ENCODE peak calls at places on chromosome X, in six cellular contexts. E is lower leg skin; G is activated CD8-positive, alpha-beta T cell treated with anti-CD3 and anti-CD28 coated beads for 36 hours; R is Calu3; A is tibial artery; S is MM.1S. O is an unnamed sample.

GRCh38 chrX:127207326-127207725 is 387.8 kb downstream of the PRR32 start:
- DNase-seq in R (no peak), A (no peak), G (no peak), S (no peak), E (no peak), O (no peak)

GRCh38 chrX:110210417-110211139 is 107.3 kb downstream of the AMMECR1 start:
- DNase-seq in E (no peak), A (no peak), S (no peak), G (no peak), R (no peak), O (no peak)

GRCh38 chrX:133390647-133391046 is 24.6 kb downstream of the GPC4 start:
- DNase-seq in E (no peak), R (no peak), G (no peak), S (no peak), A (no peak), O (no peak)

GRCh38 chrX:153733651-153734240 is 9.1 kb downstream of the ABCD1 start:
- DNase-seq in S (no peak), A (no peak), R (no peak), G (no peak), E (no peak), O (no peak)

GRCh38 chrX:133307637-133308485 is 89.7 kb upstream of the TFDP3 start:
- DNase-seq in E (no peak), A (peak; percentile 20), R (no peak), S (no peak), G (no peak), O (no peak)

GRCh38 chrX:72262077-72262476 is 15.0 kb downstream of the RPS4X start:
- DNase-seq in G (no peak), E (no peak), R (peak; percentile 11), A (no peak), S (no peak), O (no peak)

GRCh38 chrX:2714551-2714950 is 23.5 kb downstream of the CD99 start:
- DNase-seq in S (no peak), R (no peak), A (no peak), G (peak; percentile 79), E (no peak), O (no peak)

GRCh38 chrX:2474963-2475726 is 25.6 kb downstream of the DHRSX start:
- DNase-seq in G (no peak), E (no peak), R (no peak), S (no peak), A (no peak), O (no peak)

GRCh38 chrX:115582871-115583729 is 22.1 kb downstream of the PLS3 start:
- DNase-seq in G (no peak), E (no peak), A (no peak), R (no peak), S (no peak), O (no peak)

GRCh38 chrX:21744721-21745120 is 13.2 kb downstream of the SMPX start:
- DNase-seq in R (no peak), A (no peak), E (no peak), S (no peak), G (no peak), O (no peak)

GRCh38 chrX:21744060-21744459 is 13.9 kb downstream of the SMPX start:
- DNase-seq in A (no peak), S (no peak), R (no peak), G (no peak), E (no peak), O (no peak)

GRCh38 chrX:21748235-21748634 is 9.7 kb downstream of the SMPX start:
- DNase-seq in E (no peak), A (no peak), R (no peak), S (no peak), G (no peak), O (no peak)

GRCh38 chrX:21747523-21747922 is 10.4 kb downstream of the SMPX start:
- DNase-seq in E (no peak), R (no peak), G (no peak), A (no peak), S (no peak), O (no peak)

DNA sequence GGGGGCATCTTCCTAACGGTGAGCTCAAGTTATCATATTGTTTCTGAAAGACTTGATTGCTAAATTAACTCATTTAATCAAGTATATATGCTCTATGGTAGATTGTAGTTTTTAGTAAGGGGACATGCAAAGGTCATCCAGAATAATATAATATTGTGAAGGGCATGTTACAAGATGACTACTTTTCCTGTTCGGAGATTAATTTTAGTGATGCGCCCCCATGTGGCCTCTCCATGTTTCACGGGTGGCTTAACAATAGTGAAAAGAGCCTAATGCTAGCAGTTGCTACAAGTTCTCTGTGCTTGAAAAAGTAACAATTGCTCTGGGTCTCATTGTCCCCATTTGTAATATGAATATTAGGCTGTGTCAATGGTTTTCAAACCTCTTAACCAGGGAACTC is 12.2 kb downstream of the SMPX start:
- DNase-seq in G (peak; percentile 64), E (no peak), S (peak; percentile 9), A (peak; percentile 27), R (peak; percentile 53), O (peak; percentile 43)
- TF ChIP-seq CTCF in G (peak; percentile 57), E (no peak), S (peak; percentile 56), A (peak; percentile 22), R (peak; percentile 50), O (no peak)

GRCh38 chrX:48021026-48021900 is 14.5 kb downstream of the SPACA5 start:
- DNase-seq in A (peak; percentile 56), S (peak; percentile 60), E (peak; percentile 90), G (peak; percentile 86), R (peak; percentile 79), O (no peak)

GRCh38 chrX:48028091-48028490 is 21.3 kb downstream of the SPACA5 start:
- DNase-seq in G (no peak), E (peak; percentile 66), A (no peak), S (no peak), R (no peak), O (no peak)

GRCh38 chrX:48022740-48023139 is 16.0 kb downstream of the SPACA5 start:
- DNase-seq in S (no peak), A (no peak), G (no peak), E (no peak), R (no peak), O (no peak)

GRCh38 chrX:48022100-48022499 is 15.3 kb downstream of the SPACA5 start:
- DNase-seq in E (no peak), S (no peak), R (no peak), G (no peak), A (no peak), O (no peak)

GRCh38 chrX:48025561-48025960 is 18.8 kb downstream of the SPACA5 start:
- DNase-seq in R (peak; percentile 44), E (no peak), G (peak; percentile 51), A (peak; percentile 42), S (peak; percentile 58), O (no peak)
- TF ChIP-seq CTCF in R (peak; percentile 43), E (no peak), G (peak; percentile 44), A (peak; percentile 36), S (peak; percentile 61), O (no peak)

GRCh38 chrX:87338510-87338909 is 179.1 kb upstream of the KLHL4 start:
- DNase-seq in S (peak; percentile 57), E (no peak), R (no peak), G (no peak), A (no peak), O (no peak)
- TF ChIP-seq CTCF in S (peak; percentile 40), E (no peak), R (no peak), G (no peak), A (peak; percentile 40), O (no peak)

GRCh38 chrX:618761-619450 is 11.7 kb upstream of the SHOX start:
- DNase-seq in S (no peak), R (no peak), A (no peak), E (peak; percentile 25), G (no peak), O (no peak)

GRCh38 chrX:617401-617800 is 13.2 kb upstream of the SHOX start:
- DNase-seq in R (no peak), G (no peak), S (no peak), A (no peak), E (peak; percentile 20), O (no peak)

GRCh38 chrX:619451-619811 is 11.2 kb upstream of the SHOX start:
- DNase-seq in S (no peak), R (no peak), G (no peak), E (peak; percentile 28), A (no peak), O (no peak)

GRCh38 chrX:617891-618290 is 12.7 kb upstream of the SHOX start:
- DNase-seq in S (no peak), A (no peak), G (no peak), R (no peak), E (peak; percentile 58), O (no peak)

DNA sequence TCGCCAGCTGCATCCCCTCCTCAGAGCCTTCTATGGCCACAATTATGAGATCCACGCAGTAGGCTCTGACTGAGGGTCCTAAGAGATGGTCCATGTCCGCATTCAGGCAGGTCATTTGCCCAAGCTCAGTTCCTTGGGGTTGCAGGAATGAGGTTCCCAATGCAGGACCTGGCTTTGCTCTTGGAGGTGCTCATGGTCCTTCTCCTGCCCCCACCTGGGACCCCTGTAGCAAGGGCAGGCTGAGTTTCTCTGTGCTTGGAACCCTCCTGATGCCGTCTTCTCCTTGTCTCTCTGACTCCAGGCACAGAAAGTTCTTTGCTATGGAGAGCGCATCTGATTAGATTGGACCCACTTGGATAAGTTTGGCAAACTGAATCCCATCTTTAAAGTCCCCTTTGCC is 16.5 kb upstream of the SHOX start:
- DNase-seq in S (no peak), R (no peak), G (no peak), E (peak; percentile 3), A (no peak), O (no peak)
- TF ChIP-seq CTCF in S (no peak), R (no peak), G (no peak), E (no peak), A (no peak), O (no peak)

DNA sequence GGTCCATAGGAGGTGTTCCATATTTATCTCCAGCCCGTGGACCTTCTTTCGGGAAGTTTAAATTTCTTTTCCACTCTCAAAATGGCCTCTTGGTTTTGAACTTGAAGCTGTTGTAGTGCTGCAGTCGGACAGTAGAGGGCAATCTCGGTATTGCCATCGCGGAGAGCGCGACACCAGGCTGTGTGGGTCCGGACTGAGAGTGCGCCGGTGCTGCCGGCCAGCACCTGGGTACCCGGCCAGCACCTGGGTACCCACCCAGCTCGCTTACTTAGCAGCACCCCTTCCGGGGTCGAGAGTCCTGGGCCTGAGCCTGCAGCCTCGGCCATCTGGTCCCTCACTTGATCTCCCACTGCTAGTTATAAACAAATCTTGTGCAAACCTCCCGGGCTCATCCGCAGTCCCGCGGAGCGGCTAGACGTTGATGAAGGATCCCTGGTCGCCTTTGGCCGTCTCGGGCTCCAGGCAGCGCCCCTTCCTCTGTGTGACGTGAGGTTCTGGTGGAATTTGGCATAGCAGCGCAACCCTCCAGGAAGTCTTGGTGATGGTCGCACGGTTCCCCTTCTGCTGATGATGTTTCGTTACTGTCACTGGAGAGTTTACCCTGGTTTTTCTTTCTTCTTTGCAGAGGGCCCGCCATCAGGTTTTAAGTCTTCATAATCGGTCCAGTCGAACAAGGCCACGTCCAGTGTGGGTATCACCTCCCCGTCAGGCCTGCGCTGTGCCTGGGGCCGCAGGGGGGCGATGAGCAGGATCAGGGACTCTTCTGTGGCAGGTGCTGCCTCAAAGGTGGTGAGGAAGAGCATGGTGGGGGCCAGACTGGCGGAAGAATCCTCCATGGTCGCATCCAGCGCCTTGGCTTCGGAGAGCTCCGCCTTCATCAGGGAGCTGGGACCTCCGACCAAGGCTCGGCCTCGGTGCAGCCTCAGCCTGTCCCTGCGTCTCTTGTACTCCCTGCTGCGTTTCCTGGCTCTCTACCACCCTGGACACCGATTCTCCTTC is 17.8 kb downstream of the FAM9A start:
- DNase-seq in E (no peak), A (no peak), S (peak; percentile 37), G (peak; percentile 59), R (peak; percentile 17), O (no peak)
- TF ChIP-seq CTCF in E (no peak), A (no peak), S (peak; percentile 68), G (peak; percentile 51), R (peak; percentile 42), O (no peak)

GRCh38 chrX:112967341-112967740 is 126.7 kb upstream of the AMOT start:
- DNase-seq in S (no peak), A (no peak), R (no peak), G (no peak), E (no peak), O (no peak)
- TF ChIP-seq CTCF in S (no peak), A (no peak), R (no peak), G (no peak), E (no peak), O (no peak)